ENCODE peak calls at places on chromosomes 11 and 22, in nine cellular contexts. I is activated CD4-positive, alpha-beta T cell treated with anti-CD3 and anti-CD28 coated beads, Interleukin-2, amount 10 ng/mL, durations not matched to agents 7 days and 5 days; D is C1 segment of cervical spinal cord; S is A549; N is CD8-positive, alpha-beta T cell; W is foreskin fibroblast; Q is AG20443; C is left ventricle myocardium superior; F is lung. G is an unnamed sample.

GRCh38 chr11:103488579-103488978 is 379.4 kb downstream of the DYNC2H1 start:
- DNase-seq in Q (no peak), I (no peak), S (no peak), C (no peak), F (no peak), W (no peak), D (no peak), N (no peak), G (no peak)

GRCh38 chr11:106473089-106473722 is 395.7 kb downstream of the AASDHPPT start:
- DNase-seq in W (peak), S (no peak), N (no peak), F (no peak), I (no peak), C (no peak), Q (peak), D (no peak), G (no peak)

GRCh38 chr22:43481528-43482309 is 69.9 kb downstream of the MPPED1 start:
- DNase-seq in F (no peak), D (no peak), W (no peak), C (no peak), S (no peak), N (no peak), Q (no peak), I (peak), G (peak)

GRCh38 chr22:33918676-33919590 is 1.3 kb downstream of the LARGE1 start:
- DNase-seq in S (no peak), W (no peak), Q (peak), C (no peak), D (no peak), I (no peak), N (no peak), F (no peak), G (no peak)

GRCh38 chr22:19875531-19876313 is 21.0 kb upstream of the GNB1L start:
- DNase-seq in Q (no peak), F (no peak), I (no peak), N (no peak), S (no peak), C (peak), W (no peak), D (no peak), G (no peak)

GRCh38 chr11:46920709-46921108 is 2.4 kb upstream of the LRP4 start:
- DNase-seq in F (no peak), C (no peak), S (peak), N (no peak), D (no peak), W (peak), Q (peak), I (no peak), G (no peak)

GRCh38 chr11:91981995-91982394 is 242.6 kb upstream of the FAT3 start:
- DNase-seq in D (no peak), N (no peak), F (peak), C (peak), I (no peak), S (peak), W (peak), Q (peak), G (no peak)

GRCh38 chr11:429931-430456 is 11.8 kb downstream of the ANO9 start:
- DNase-seq in C (peak), D (no peak), N (no peak), W (no peak), S (no peak), F (no peak), Q (no peak), I (no peak), G (no peak)

G was measured in immature natural killer cell.